ENCODE peak calls at places on chromosomes 16 and 17, in ten cellular contexts. One of them, this sample, is unnamed.

GRCh38 chr16:85259115-85259830 is 147.0 kb upstream of the CIBAR2 start:
- DNase-seq in activated naive CD8-positive, alpha-beta T cell treated with anti-CD3 and anti-CD28 coated beads, Interleukin-2, amount 10 ng/mL, durations not matched to agents 7 days and 5 days: no peak
- DNase-seq in HTR-8/SVneo: no peak
- DNase-seq in activated CD4-positive, alpha-beta T cell treated with anti-CD3 and anti-CD28 coated beads, Interleukin-2, amount 10 ng/mL, durations not matched to agents 7 days and 5 days: no peak
- DNase-seq in fibroblast of gingiva: no peak
- DNase-seq in activated naive CD4-positive, alpha-beta T cell: no peak
- DNase-seq in ELR: no peak
- DNase-seq in hippocampal formation: no peak
- DNase-seq in neuronal stem cell: no peak
- DNase-seq in AG08396: no peak
- DNase-seq in this sample: no peak

GRCh38 chr17:39750131-39751015 is 12.6 kb downstream of the GRB7 start:
- DNase-seq in activated naive CD8-positive, alpha-beta T cell treated with anti-CD3 and anti-CD28 coated beads, Interleukin-2, amount 10 ng/mL, durations not matched to agents 7 days and 5 days: peak
- DNase-seq in HTR-8/SVneo: peak
- DNase-seq in activated CD4-positive, alpha-beta T cell treated with anti-CD3 and anti-CD28 coated beads, Interleukin-2, amount 10 ng/mL, durations not matched to agents 7 days and 5 days: no peak
- DNase-seq in fibroblast of gingiva: no peak
- DNase-seq in activated naive CD4-positive, alpha-beta T cell: no peak
- DNase-seq in ELR: no peak
- DNase-seq in hippocampal formation: no peak
- DNase-seq in neuronal stem cell: no peak
- DNase-seq in AG08396: no peak
- DNase-seq in this sample: no peak

GRCh38 chr17:30554839-30555751 is 77.9 kb downstream of the GOSR1 start:
- DNase-seq in activated naive CD8-positive, alpha-beta T cell treated with anti-CD3 and anti-CD28 coated beads, Interleukin-2, amount 10 ng/mL, durations not matched to agents 7 days and 5 days: peak
- DNase-seq in HTR-8/SVneo: no peak
- DNase-seq in activated CD4-positive, alpha-beta T cell treated with anti-CD3 and anti-CD28 coated beads, Interleukin-2, amount 10 ng/mL, durations not matched to agents 7 days and 5 days: no peak
- DNase-seq in fibroblast of gingiva: peak
- DNase-seq in activated naive CD4-positive, alpha-beta T cell: no peak
- DNase-seq in ELR: peak
- DNase-seq in hippocampal formation: no peak
- DNase-seq in neuronal stem cell: no peak
- DNase-seq in AG08396: no peak
- DNase-seq in this sample: no peak

GRCh38 chr17:66451188-66452149 is 149.1 kb downstream of the PRKCA start:
- DNase-seq in activated naive CD8-positive, alpha-beta T cell treated with anti-CD3 and anti-CD28 coated beads, Interleukin-2, amount 10 ng/mL, durations not matched to agents 7 days and 5 days: no peak
- DNase-seq in HTR-8/SVneo: no peak
- DNase-seq in activated CD4-positive, alpha-beta T cell treated with anti-CD3 and anti-CD28 coated beads, Interleukin-2, amount 10 ng/mL, durations not matched to agents 7 days and 5 days: no peak
- DNase-seq in fibroblast of gingiva: no peak
- DNase-seq in activated naive CD4-positive, alpha-beta T cell: no peak
- DNase-seq in ELR: no peak
- DNase-seq in hippocampal formation: no peak
- DNase-seq in neuronal stem cell: no peak
- DNase-seq in AG08396: no peak
- DNase-seq in this sample: no peak

GRCh38 chr16:81487301-81487720 is 42.7 kb downstream of the CMIP start:
- DNase-seq in activated naive CD8-positive, alpha-beta T cell treated with anti-CD3 and anti-CD28 coated beads, Interleukin-2, amount 10 ng/mL, durations not matched to agents 7 days and 5 days: no peak
- DNase-seq in HTR-8/SVneo: no peak
- DNase-seq in activated CD4-positive, alpha-beta T cell treated with anti-CD3 and anti-CD28 coated beads, Interleukin-2, amount 10 ng/mL, durations not matched to agents 7 days and 5 days: no peak
- DNase-seq in fibroblast of gingiva: peak
- DNase-seq in activated naive CD4-positive, alpha-beta T cell: no peak
- DNase-seq in ELR: no peak
- DNase-seq in hippocampal formation: no peak
- DNase-seq in neuronal stem cell: no peak
- DNase-seq in AG08396: no peak
- DNase-seq in this sample: no peak

GRCh38 chr16:52597772-52598483 is 51.0 kb upstream of the TOX3 start:
- DNase-seq in activated naive CD8-positive, alpha-beta T cell treated with anti-CD3 and anti-CD28 coated beads, Interleukin-2, amount 10 ng/mL, durations not matched to agents 7 days and 5 days: no peak
- DNase-seq in HTR-8/SVneo: no peak
- DNase-seq in activated CD4-positive, alpha-beta T cell treated with anti-CD3 and anti-CD28 coated beads, Interleukin-2, amount 10 ng/mL, durations not matched to agents 7 days and 5 days: no peak
- DNase-seq in fibroblast of gingiva: no peak
- DNase-seq in activated naive CD4-positive, alpha-beta T cell: no peak
- DNase-seq in ELR: no peak
- DNase-seq in hippocampal formation: no peak
- DNase-seq in neuronal stem cell: peak
- DNase-seq in AG08396: no peak
- DNase-seq in this sample: no peak

GRCh38 chr16:28156031-28156680 is 55.6 kb downstream of the XPO6 start:
- DNase-seq in activated naive CD8-positive, alpha-beta T cell treated with anti-CD3 and anti-CD28 coated beads, Interleukin-2, amount 10 ng/mL, durations not matched to agents 7 days and 5 days: no peak
- DNase-seq in HTR-8/SVneo: no peak
- DNase-seq in activated CD4-positive, alpha-beta T cell treated with anti-CD3 and anti-CD28 coated beads, Interleukin-2, amount 10 ng/mL, durations not matched to agents 7 days and 5 days: no peak
- DNase-seq in fibroblast of gingiva: no peak
- DNase-seq in activated naive CD4-positive, alpha-beta T cell: no peak
- DNase-seq in ELR: no peak
- DNase-seq in hippocampal formation: no peak
- DNase-seq in neuronal stem cell: no peak
- DNase-seq in AG08396: no peak
- DNase-seq in this sample: no peak

GRCh38 chr16:53433509-53433908 is 762 bp upstream of the RBL2 start:
- DNase-seq in activated naive CD8-positive, alpha-beta T cell treated with anti-CD3 and anti-CD28 coated beads, Interleukin-2, amount 10 ng/mL, durations not matched to agents 7 days and 5 days: no peak
- DNase-seq in HTR-8/SVneo: no peak
- DNase-seq in activated CD4-positive, alpha-beta T cell treated with anti-CD3 and anti-CD28 coated beads, Interleukin-2, amount 10 ng/mL, durations not matched to agents 7 days and 5 days: no peak
- DNase-seq in fibroblast of gingiva: no peak
- DNase-seq in activated naive CD4-positive, alpha-beta T cell: no peak
- DNase-seq in ELR: no peak
- DNase-seq in hippocampal formation: no peak
- DNase-seq in neuronal stem cell: no peak
- DNase-seq in AG08396: no peak
- DNase-seq in this sample: no peak

GRCh38 chr17:6711081-6711674 is 2.0 kb downstream of the SLC13A5 start:
- DNase-seq in activated naive CD8-positive, alpha-beta T cell treated with anti-CD3 and anti-CD28 coated beads, Interleukin-2, amount 10 ng/mL, durations not matched to agents 7 days and 5 days: no peak
- DNase-seq in HTR-8/SVneo: no peak
- DNase-seq in activated CD4-positive, alpha-beta T cell treated with anti-CD3 and anti-CD28 coated beads, Interleukin-2, amount 10 ng/mL, durations not matched to agents 7 days and 5 days: no peak
- DNase-seq in fibroblast of gingiva: no peak
- DNase-seq in activated naive CD4-positive, alpha-beta T cell: no peak
- DNase-seq in ELR: no peak
- DNase-seq in hippocampal formation: no peak
- DNase-seq in neuronal stem cell: no peak
- DNase-seq in AG08396: no peak
- DNase-seq in this sample: no peak

GRCh38 chr16:65212791-65213190 is 90.9 kb upstream of the CDH11 start:
- DNase-seq in activated naive CD8-positive, alpha-beta T cell treated with anti-CD3 and anti-CD28 coated beads, Interleukin-2, amount 10 ng/mL, durations not matched to agents 7 days and 5 days: no peak
- DNase-seq in HTR-8/SVneo: no peak
- DNase-seq in activated CD4-positive, alpha-beta T cell treated with anti-CD3 and anti-CD28 coated beads, Interleukin-2, amount 10 ng/mL, durations not matched to agents 7 days and 5 days: no peak
- DNase-seq in fibroblast of gingiva: no peak
- DNase-seq in activated naive CD4-positive, alpha-beta T cell: no peak
- DNase-seq in ELR: no peak
- DNase-seq in hippocampal formation: no peak
- DNase-seq in neuronal stem cell: no peak
- DNase-seq in AG08396: no peak
- DNase-seq in this sample: no peak

GRCh38 chr17:2474371-2474770 is 37.3 kb downstream of the METTL16 start:
- DNase-seq in activated naive CD8-positive, alpha-beta T cell treated with anti-CD3 and anti-CD28 coated beads, Interleukin-2, amount 10 ng/mL, durations not matched to agents 7 days and 5 days: no peak
- DNase-seq in HTR-8/SVneo: no peak
- DNase-seq in activated CD4-positive, alpha-beta T cell treated with anti-CD3 and anti-CD28 coated beads, Interleukin-2, amount 10 ng/mL, durations not matched to agents 7 days and 5 days: no peak
- DNase-seq in fibroblast of gingiva: no peak
- DNase-seq in activated naive CD4-positive, alpha-beta T cell: no peak
- DNase-seq in ELR: no peak
- DNase-seq in hippocampal formation: no peak
- DNase-seq in neuronal stem cell: no peak
- DNase-seq in AG08396: no peak
- DNase-seq in this sample: no peak

GRCh38 chr17:58786586-58787295 is 31.1 kb downstream of the PPM1E start:
- DNase-seq in activated naive CD8-positive, alpha-beta T cell treated with anti-CD3 and anti-CD28 coated beads, Interleukin-2, amount 10 ng/mL, durations not matched to agents 7 days and 5 days: no peak
- DNase-seq in HTR-8/SVneo: peak
- DNase-seq in activated CD4-positive, alpha-beta T cell treated with anti-CD3 and anti-CD28 coated beads, Interleukin-2, amount 10 ng/mL, durations not matched to agents 7 days and 5 days: no peak
- DNase-seq in fibroblast of gingiva: peak
- DNase-seq in activated naive CD4-positive, alpha-beta T cell: no peak
- DNase-seq in ELR: peak
- DNase-seq in hippocampal formation: no peak
- DNase-seq in neuronal stem cell: no peak
- DNase-seq in AG08396: peak
- DNase-seq in this sample: no peak

GRCh38 chr17:58330997-58331814 is 2.6 kb upstream of the TSPOAP1 start:
- DNase-seq in activated naive CD8-positive, alpha-beta T cell treated with anti-CD3 and anti-CD28 coated beads, Interleukin-2, amount 10 ng/mL, durations not matched to agents 7 days and 5 days: peak
- DNase-seq in HTR-8/SVneo: no peak
- DNase-seq in activated CD4-positive, alpha-beta T cell treated with anti-CD3 and anti-CD28 coated beads, Interleukin-2, amount 10 ng/mL, durations not matched to agents 7 days and 5 days: peak
- DNase-seq in fibroblast of gingiva: no peak
- DNase-seq in activated naive CD4-positive, alpha-beta T cell: peak
- DNase-seq in ELR: peak
- DNase-seq in hippocampal formation: no peak
- DNase-seq in neuronal stem cell: no peak
- DNase-seq in AG08396: no peak
- DNase-seq in this sample: peak

GRCh38 chr17:50270430-50271172 is 3.7 kb upstream of the TMEM92 start:
- DNase-seq in activated naive CD8-positive, alpha-beta T cell treated with anti-CD3 and anti-CD28 coated beads, Interleukin-2, amount 10 ng/mL, durations not matched to agents 7 days and 5 days: no peak
- DNase-seq in HTR-8/SVneo: no peak
- DNase-seq in activated CD4-positive, alpha-beta T cell treated with anti-CD3 and anti-CD28 coated beads, Interleukin-2, amount 10 ng/mL, durations not matched to agents 7 days and 5 days: no peak
- DNase-seq in fibroblast of gingiva: peak
- DNase-seq in activated naive CD4-positive, alpha-beta T cell: no peak
- DNase-seq in ELR: peak
- DNase-seq in hippocampal formation: no peak
- DNase-seq in neuronal stem cell: no peak
- DNase-seq in AG08396: peak
- DNase-seq in this sample: no peak

GRCh38 chr16:10979717-10980601 is 35.6 kb downstream of the CLEC16A start:
- DNase-seq in activated naive CD8-positive, alpha-beta T cell treated with anti-CD3 and anti-CD28 coated beads, Interleukin-2, amount 10 ng/mL, durations not matched to agents 7 days and 5 days: no peak
- DNase-seq in HTR-8/SVneo: no peak
- DNase-seq in activated CD4-positive, alpha-beta T cell treated with anti-CD3 and anti-CD28 coated beads, Interleukin-2, amount 10 ng/mL, durations not matched to agents 7 days and 5 days: no peak
- DNase-seq in fibroblast of gingiva: no peak
- DNase-seq in activated naive CD4-positive, alpha-beta T cell: no peak
- DNase-seq in ELR: no peak
- DNase-seq in hippocampal formation: peak
- DNase-seq in neuronal stem cell: no peak
- DNase-seq in AG08396: no peak
- DNase-seq in this sample: no peak

GRCh38 chr16:22672830-22673210 is 141.1 kb upstream of the HS3ST2 start:
- DNase-seq in activated naive CD8-positive, alpha-beta T cell treated with anti-CD3 and anti-CD28 coated beads, Interleukin-2, amount 10 ng/mL, durations not matched to agents 7 days and 5 days: no peak
- DNase-seq in HTR-8/SVneo: no peak
- DNase-seq in activated CD4-positive, alpha-beta T cell treated with anti-CD3 and anti-CD28 coated beads, Interleukin-2, amount 10 ng/mL, durations not matched to agents 7 days and 5 days: no peak
- DNase-seq in fibroblast of gingiva: no peak
- DNase-seq in activated naive CD4-positive, alpha-beta T cell: no peak
- DNase-seq in ELR: no peak
- DNase-seq in hippocampal formation: no peak
- DNase-seq in neuronal stem cell: no peak
- DNase-seq in AG08396: no peak
- DNase-seq in this sample: no peak